ENCODE peak calls at places on chromosomes 12 and 14, in ten cellular contexts. D is Calu3; N is brain microvascular endothelial cell; B is fibroblast of gingiva; H is brain pericyte; V is GM03348; X is EH; F is anterior cingulate cortex; R is stimulated activated CD8-positive, alpha-beta memory T cell treated with anti-CD3 and anti-CD28 coated beads, Interleukin-4, amount 100 ng/mL, for 48 hours; L is GM20000. U is an unnamed sample.

GRCh38 chr14:22002860-22003284 is 329.3 kb upstream of the OR4E1 start:
- DNase-seq in D (peak; percentile 39), N (no peak), B (no peak), H (no peak), V (no peak), X (no peak), F (no peak), R (peak; percentile 77), L (no peak), U (no peak)

GRCh38 chr14:50062438-50063039 is 53.8 kb downstream of the VCPKMT start:
- DNase-seq in D (peak; percentile 66), N (peak; percentile 75), B (no peak), H (no peak), V (peak; percentile 63), X (peak; percentile 86), F (no peak), R (peak; percentile 81), L (peak; percentile 72), U (no peak)

GRCh38 chr12:89368386-89368785 is 16.1 kb upstream of the DUSP6 start:
- DNase-seq in D (no peak), N (no peak), B (no peak), H (no peak), V (no peak), X (no peak), F (no peak), R (no peak), L (no peak), U (no peak)

GRCh38 chr12:59084758-59085383 is 164.6 kb upstream of the LRIG3 start:
- DNase-seq in D (no peak), N (no peak), B (peak; percentile 78), H (peak; percentile 97), V (peak; percentile 72), X (peak; percentile 83), F (no peak), R (no peak), L (no peak), U (no peak)

GRCh38 chr12:110046451-110047187 is 1.7 kb downstream of the C12orf76 start:
- DNase-seq in D (no peak), N (no peak), B (no peak), H (no peak), V (no peak), X (no peak), F (no peak), R (no peak), L (no peak), U (no peak)

GRCh38 chr14:74575507-74575906 is 36.5 kb downstream of the LTBP2 start:
- DNase-seq in D (no peak), N (no peak), B (no peak), H (no peak), V (no peak), X (no peak), F (no peak), R (no peak), L (no peak), U (no peak)

GRCh38 chr14:23544511-23545447 is 6.8 kb downstream of the ZFHX2 start:
- DNase-seq in D (no peak), N (no peak), B (no peak), H (no peak), V (no peak), X (no peak), F (peak; percentile 48), R (no peak), L (no peak), U (no peak)

GRCh38 chr14:85300119-85300518 is 229.8 kb upstream of the FLRT2 start:
- DNase-seq in D (no peak), N (no peak), B (no peak), H (no peak), V (no peak), X (no peak), F (no peak), R (no peak), L (no peak), U (no peak)

GRCh38 chr12:113316155-113316554 is 18.8 kb downstream of the SLC8B1 start:
- DNase-seq in D (no peak), N (no peak), B (no peak), H (no peak), V (no peak), X (no peak), F (no peak), R (no peak), L (no peak), U (no peak)

GRCh38 chr14:86934196-86934595 is 1058.8 kb downstream of the GALC start:
- DNase-seq in D (no peak), N (no peak), B (no peak), H (no peak), V (no peak), X (no peak), F (no peak), R (no peak), L (no peak), U (no peak)

GRCh38 chr12:100826323-100826722 is 31.7 kb downstream of the ANO4 start:
- DNase-seq in D (peak; percentile 64), N (peak; percentile 36), B (peak; percentile 2), H (no peak), V (peak; percentile 44), X (peak; percentile 68), F (no peak), R (peak; percentile 34), L (peak; percentile 17), U (peak; percentile 31)

GRCh38 chr14:54182419-54183040 is 214.3 kb upstream of the CDKN3 start:
- DNase-seq in D (peak; percentile 14), N (no peak), B (peak; percentile 52), H (no peak), V (peak; percentile 51), X (peak; percentile 85), F (no peak), R (no peak), L (no peak), U (peak; percentile 71)

GRCh38 chr14:44339256-44339655 is 167.8 kb downstream of the FSCB start:
- DNase-seq in D (no peak), N (no peak), B (no peak), H (no peak), V (no peak), X (no peak), F (no peak), R (no peak), L (no peak), U (peak; percentile 29)

GRCh38 chr12:94805749-94806148 is 155.4 kb upstream of the TMCC3 start:
- DNase-seq in D (no peak), N (peak; percentile 61), B (peak; percentile 55), H (no peak), V (peak; percentile 50), X (peak; percentile 68), F (no peak), R (no peak), L (no peak), U (no peak)

GRCh38 chr12:31035944-31036665 is 37.6 kb upstream of the DDX11 start:
- DNase-seq in D (no peak), N (no peak), B (no peak), H (no peak), V (no peak), X (peak; percentile 6), F (no peak), R (no peak), L (no peak), U (peak; percentile 11)

GRCh38 chr12:62581288-62582064 is 114.8 kb downstream of the MON2 start:
- DNase-seq in D (no peak), N (no peak), B (peak; percentile 60), H (no peak), V (peak; percentile 72), X (peak; percentile 67), F (no peak), R (no peak), L (peak; percentile 38), U (peak; percentile 48)

GRCh38 chr14:33611405-33612183 is 339.3 kb downstream of the EGLN3 start:
- DNase-seq in D (no peak), N (peak; percentile 28), B (no peak), H (no peak), V (no peak), X (no peak), F (no peak), R (no peak), L (no peak), U (no peak)

GRCh38 chr12:65828711-65829339 is 4.5 kb downstream of the HMGA2 start:
- DNase-seq in D (no peak), N (no peak), B (no peak), H (no peak), V (no peak), X (no peak), F (no peak), R (no peak), L (no peak), U (no peak)

GRCh38 chr12:95802482-95803264 is 12.1 kb upstream of the NTN4 start:
- DNase-seq in D (peak; percentile 70), N (peak; percentile 89), B (peak; percentile 74), H (no peak), V (peak; percentile 42), X (peak; percentile 90), F (no peak), R (no peak), L (no peak), U (no peak)

GRCh38 chr12:83462419-83462818 is 775.7 kb downstream of the TMTC2 start:
- DNase-seq in D (no peak), N (no peak), B (no peak), H (no peak), V (no peak), X (no peak), F (no peak), R (no peak), L (no peak), U (no peak)

GRCh38 chr14:103597623-103598372 is 31.2 kb upstream of the KLC1 start:
- DNase-seq in D (peak; percentile 36), N (peak; percentile 89), B (peak; percentile 81), H (peak; percentile 21), V (peak; percentile 96), X (peak; percentile 90), F (peak; percentile 71), R (peak; percentile 29), L (no peak), U (peak; percentile 85)

GRCh38 chr12:53659011-53659551 is 16.8 kb downstream of the ATP5MC2 start:
- DNase-seq in D (peak; percentile 54), N (peak; percentile 70), B (peak; percentile 90), H (peak; percentile 58), V (peak; percentile 29), X (peak; percentile 81), F (peak; percentile 27), R (no peak), L (no peak), U (peak; percentile 92)

GRCh38 chr14:93008381-93008780 is 85.4 kb downstream of the CHGA start:
- DNase-seq in D (no peak), N (no peak), B (peak; percentile 28), H (no peak), V (peak; percentile 82), X (peak; percentile 31), F (no peak), R (no peak), L (no peak), U (peak; percentile 52)

GRCh38 chr12:69497308-69498026 is 27.3 kb downstream of the FRS2 start:
- DNase-seq in D (no peak), N (no peak), B (no peak), H (no peak), V (no peak), X (peak; percentile 44), F (no peak), R (no peak), L (peak; percentile 61), U (no peak)

GRCh38 chr12:124758266-124759200 is 105.1 kb downstream of the SCARB1 start:
- DNase-seq in D (no peak), N (no peak), B (no peak), H (no peak), V (no peak), X (no peak), F (no peak), R (no peak), L (no peak), U (no peak)

GRCh38 chr12:95997911-95998510 is 1.9 kb upstream of the HAL start:
- DNase-seq in D (no peak), N (no peak), B (no peak), H (no peak), V (no peak), X (no peak), F (no peak), R (no peak), L (no peak), U (no peak)

U was measured in stromal cell of bone marrow.